ENCODE peak calls at places on chromosomes 13 and 19, in five cellular contexts. Y is K562, E is GM12878, J is SK-N-SH, H is HepG2. K is an unnamed sample.

GRCh38 chr13:99436686-99437416 is 64.4 kb upstream of the TM9SF2 start:
- DNase-seq in Y (peak), E (no peak), J (peak), H (peak), K (peak)

GRCh38 chr13:51539887-51540286 is 44.4 kb upstream of the WDFY2 start:
- DNase-seq in Y (no peak), E (no peak), J (no peak), H (no peak), K (no peak)

GRCh38 chr19:48445256-48445605 is 552 bp upstream of the GRWD1 start:
- DNase-seq in Y (peak), E (no peak), J (peak), H (peak), K (peak)

GRCh38 chr19:53132231-53132991 is at the start of gene ZNF415:
- DNase-seq in Y (no peak), E (no peak), J (peak), H (no peak), K (no peak)

GRCh38 chr19:28685802-28686201 is 527.1 kb downstream of the UQCRFS1 start:
- DNase-seq in Y (no peak), E (no peak), J (no peak), H (no peak), K (no peak)

GRCh38 chr19:3699741-3700241 is 477 bp downstream of the PIP5K1C start:
- DNase-seq in Y (no peak), E (no peak), J (peak), H (no peak), K (no peak)

GRCh38 chr19:16141043-16141442 is 2.4 kb upstream of the HSH2D start:
- DNase-seq in Y (peak), E (peak), J (no peak), H (no peak), K (no peak)

GRCh38 chr19:45448887-45449299 is 18.9 kb upstream of the FOSB start:
- DNase-seq in Y (no peak), E (no peak), J (no peak), H (peak), K (no peak)

GRCh38 chr19:41811036-41811435 is 14.6 kb downstream of the CEACAM3 start:
- DNase-seq in Y (no peak), E (no peak), J (no peak), H (no peak), K (no peak)

GRCh38 chr13:98150836-98151489 is 8.1 kb downstream of the FARP1 start:
- DNase-seq in Y (no peak), E (no peak), J (no peak), H (no peak), K (no peak)

GRCh38 chr13:57633950-57634828 is 2.6 kb downstream of the PCDH17 start:
- DNase-seq in Y (no peak), E (no peak), J (peak), H (no peak), K (no peak)

GRCh38 chr13:44812818-44813217 is 176.5 kb downstream of the NUFIP1 start:
- DNase-seq in Y (no peak), E (no peak), J (no peak), H (no peak), K (no peak)

GRCh38 chr13:33213024-33213795 is 72.3 kb downstream of the STARD13 start:
- DNase-seq in Y (no peak), E (no peak), J (no peak), H (peak), K (no peak)

GRCh38 chr19:36973844-36974195 is 57.7 kb downstream of the ZNF568 start:
- DNase-seq in Y (no peak), E (no peak), J (no peak), H (no peak), K (no peak)
- TF ChIP-seq ZBTB33 in Y (no peak), E (no peak), J (no peak), H (no peak), K (no peak)

DNA sequence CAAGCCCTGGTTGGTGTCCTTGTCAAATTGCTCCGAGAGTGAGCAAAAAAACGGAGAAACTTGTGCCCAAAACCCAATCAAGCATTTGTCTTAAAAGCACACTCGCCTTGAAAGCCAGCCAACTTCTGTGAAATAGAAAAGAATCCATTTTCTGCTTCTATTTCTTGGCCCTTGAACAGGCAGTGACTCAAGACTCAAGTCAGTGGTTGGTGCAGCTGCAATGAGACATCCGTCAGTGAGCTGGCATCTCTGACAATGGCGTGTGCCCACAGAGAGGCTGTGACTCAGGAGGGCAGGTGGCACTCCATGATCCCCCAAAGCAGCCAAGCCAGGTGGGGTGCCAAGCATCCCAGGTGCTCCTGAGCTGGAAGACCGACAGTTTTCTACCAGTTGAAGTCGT is 72.2 kb upstream of the MRI1 start:
- DNase-seq in Y (no peak), E (no peak), J (no peak), H (no peak), K (no peak)
- TF ChIP-seq ZBTB33 in Y (no peak), E (no peak), J (no peak), H (no peak), K (no peak)

GRCh38 chr13:47678201-47678963 is 322.7 kb downstream of the SUCLA2 start:
- DNase-seq in Y (no peak), E (no peak), J (no peak), H (no peak), K (no peak)

GRCh38 chr13:47675871-47676270 is 325.2 kb downstream of the SUCLA2 start:
- DNase-seq in Y (no peak), E (no peak), J (no peak), H (no peak), K (no peak)

GRCh38 chr13:47672982-47673670 is 327.9 kb downstream of the SUCLA2 start:
- DNase-seq in Y (no peak), E (no peak), J (peak), H (no peak), K (no peak)

GRCh38 chr13:47671762-47672161 is 329.3 kb downstream of the SUCLA2 start:
- DNase-seq in Y (no peak), E (no peak), J (no peak), H (no peak), K (no peak)

GRCh38 chr13:47672245-47672975 is 328.7 kb downstream of the SUCLA2 start:
- DNase-seq in Y (no peak), E (no peak), J (peak), H (no peak), K (no peak)
- TF ChIP-seq ZBTB33 in Y (no peak), E (no peak), J (no peak), H (no peak), K (no peak)

DNA sequence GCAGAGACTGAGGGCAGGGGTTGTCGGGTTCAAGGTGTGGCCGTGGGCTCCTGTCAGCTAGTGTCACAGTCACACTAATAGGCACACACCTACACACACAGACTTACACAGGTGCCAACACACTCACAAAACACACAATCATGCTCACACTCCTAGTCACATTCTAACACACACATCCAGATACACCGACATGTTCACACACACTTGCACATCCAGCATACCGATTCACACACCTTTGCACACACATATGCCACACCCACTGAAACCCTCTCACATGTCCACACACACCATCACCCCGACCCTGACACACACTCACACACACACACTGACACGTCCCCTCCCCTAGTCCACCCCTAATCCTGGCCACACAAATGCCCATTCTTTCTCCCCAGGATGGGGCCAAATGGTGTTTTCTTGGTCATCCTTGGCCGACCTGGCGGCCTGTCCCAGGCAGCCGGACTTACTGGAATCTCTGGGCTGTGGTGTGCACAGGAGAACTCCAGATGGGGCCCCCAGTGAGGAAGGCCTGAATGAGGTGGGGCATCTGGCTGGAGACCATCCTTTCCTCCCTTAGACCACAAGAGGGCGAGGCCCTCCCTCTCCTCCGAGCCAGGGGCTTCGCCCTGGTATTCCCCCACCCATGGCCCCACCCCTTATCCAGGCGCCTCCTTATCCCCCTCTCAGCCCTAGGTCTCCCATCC is 19.1 kb upstream of the PNMA8B start:
- DNase-seq in Y (peak), E (no peak), J (no peak), H (no peak), K (no peak)
- TF ChIP-seq ZBTB33 in Y (no peak), E (no peak), J (no peak), H (no peak), K (no peak)

GRCh38 chr13:95235944-95236343 is 65.3 kb downstream of the ABCC4 start:
- DNase-seq in Y (no peak), E (no peak), J (no peak), H (no peak), K (no peak)

GRCh38 chr13:95235199-95235726 is 66.0 kb downstream of the ABCC4 start:
- DNase-seq in Y (no peak), E (no peak), J (no peak), H (no peak), K (no peak)

GRCh38 chr13:95236774-95237173 is 64.5 kb downstream of the ABCC4 start:
- DNase-seq in Y (no peak), E (no peak), J (no peak), H (no peak), K (no peak)

GRCh38 chr13:95239293-95239692 is 62.0 kb downstream of the ABCC4 start:
- DNase-seq in Y (no peak), E (no peak), J (no peak), H (no peak), K (no peak)

GRCh38 chr13:95237310-95237870 is 63.9 kb downstream of the ABCC4 start:
- DNase-seq in Y (no peak), E (no peak), J (no peak), H (no peak), K (no peak)
- TF ChIP-seq ZBTB33 in Y (no peak), E (no peak), J (no peak), H (no peak), K (no peak)

K was measured in HCT116.